ENCODE peak calls at places on chromosome 18, in four cellular contexts. N is AG04449; Y is NCI-H774; J is stimulated activated CD4-positive, alpha-beta T cell treated with anti-CD3 and anti-CD28 coated beads, Interleukin-15, amount 100 ng/mL, for 48 hours. X is an unnamed sample.

GRCh38 chr18:46630160-46630559 is 26.9 kb downstream of the LOXHD1 start:
- DNase-seq in Y (no peak), N (no peak), J (no peak), X (no peak)

GRCh38 chr18:9952633-9953416 is 39.0 kb downstream of the VAPA start:
- DNase-seq in Y (no peak), N (no peak), J (no peak), X (no peak)

GRCh38 chr18:9008709-9009635 is 93.5 kb upstream of the NDUFV2 start:
- DNase-seq in Y (no peak), N (no peak), J (no peak), X (no peak)

GRCh38 chr18:44178476-44178875 is 502.2 kb upstream of the SETBP1 start:
- DNase-seq in Y (no peak), N (no peak), J (no peak), X (no peak)

GRCh38 chr18:74147779-74148542 is at the start of the genes FBXO15 and TIMM21:
- DNase-seq in Y (peak), J (peak), N (peak), X (peak)

GRCh38 chr18:79555885-79556284 is 123.7 kb upstream of the CTDP1 start:
- DNase-seq in N (no peak), Y (no peak), J (no peak), X (no peak)

GRCh38 chr18:79570266-79571201 is 109.1 kb upstream of the CTDP1 start:
- DNase-seq in J (no peak), N (peak), Y (no peak), X (no peak)

GRCh38 chr18:24494586-24494985 is 34.1 kb downstream of the HRH4 start:
- DNase-seq in J (no peak), N (no peak), Y (no peak), X (no peak)

GRCh38 chr18:27789406-27789805 is 387.5 kb downstream of the CDH2 start:
- DNase-seq in N (no peak), J (no peak), Y (no peak), X (peak)

GRCh38 chr18:13291745-13292447 is 73.3 kb downstream of the LDLRAD4 start:
- DNase-seq in Y (no peak), N (no peak), J (no peak), X (no peak)

GRCh38 chr18:23994361-23994902 is 20.1 kb upstream of the TTC39C start:
- DNase-seq in Y (peak), J (no peak), N (peak), X (peak)

GRCh38 chr18:3481696-3482210 is 31.8 kb downstream of the TGIF1 start:
- DNase-seq in J (no peak), Y (no peak), N (no peak), X (no peak)

GRCh38 chr18:67672719-67673118 is 156.2 kb upstream of the DSEL start:
- DNase-seq in N (no peak), Y (no peak), J (no peak), X (no peak)

GRCh38 chr18:46333371-46334199 is 229.4 kb downstream of the HAUS1 start:
- DNase-seq in N (no peak), J (no peak), Y (peak), X (peak)

GRCh38 chr18:72427721-72428120 is 116.4 kb downstream of the CBLN2 start:
- DNase-seq in Y (no peak), N (no peak), J (no peak), X (no peak)

GRCh38 chr18:63259581-63259830 is 60.1 kb downstream of the BCL2 start:
- DNase-seq in Y (no peak), J (no peak), N (no peak), X (no peak)

GRCh38 chr18:55448390-55448789 is 139.6 kb downstream of the TCF4 start:
- DNase-seq in N (no peak), J (no peak), Y (no peak), X (no peak)

GRCh38 chr18:79687806-79688205 is 8.2 kb downstream of the CTDP1 start:
- DNase-seq in N (no peak), J (no peak), Y (no peak), X (no peak)

GRCh38 chr18:51486735-51487366 is 289.4 kb upstream of the MEX3C start:
- DNase-seq in N (no peak), Y (no peak), J (no peak), X (no peak)